ENCODE peak calls at places on chromosomes 6 and 20, in four cellular contexts. C, R, P and A are unnamed samples.

GRCh38 chr20:47349365-47350180 is 6.9 kb downstream of the ZMYND8 start:
- DNase-seq in C (no peak), R (no peak), P (no peak), A (no peak)

GRCh38 chr6:129312865-129313264 is 397.1 kb downstream of the ARHGAP18 start:
- DNase-seq in C (no peak), R (no peak), P (no peak), A (no peak)

GRCh38 chr20:10611357-10611756 is 62.4 kb downstream of the JAG1 start:
- DNase-seq in C (no peak), R (no peak), P (peak; percentile 35), A (no peak)

GRCh38 chr20:22452442-22453011 is 131.8 kb downstream of the FOXA2 start:
- DNase-seq in C (no peak), R (no peak), P (no peak), A (no peak)

GRCh38 chr6:10964684-10965083 is 77.8 kb downstream of the SYCP2L start:
- DNase-seq in C (no peak), R (no peak), P (no peak), A (no peak)

GRCh38 chr6:132968419-132968950 is 154.1 kb downstream of the RPS12 start:
- DNase-seq in C (no peak), R (no peak), P (no peak), A (no peak)

GRCh38 chr6:34664270-34664971 is 32.1 kb downstream of the ILRUN start:
- DNase-seq in C (no peak), R (no peak), P (no peak), A (no peak)

GRCh38 chr6:152124432-152125074 is 317.1 kb downstream of the ESR1 start:
- DNase-seq in C (peak; percentile 20), R (no peak), P (peak; percentile 54), A (no peak)

GRCh38 chr20:3121271-3121911 is 36.9 kb upstream of the AVP start:
- DNase-seq in C (no peak), R (no peak), P (no peak), A (no peak)

GRCh38 chr20:21326700-21327099 is 23.6 kb downstream of the XRN2 start:
- DNase-seq in C (no peak), R (no peak), P (no peak), A (no peak)

GRCh38 chr20:51760905-51761544 is 7.2 kb downstream of the ATP9A start:
- DNase-seq in C (no peak), R (no peak), P (no peak), A (no peak)

GRCh38 chr6:144075884-144076283 is 19.5 kb downstream of the SF3B5 start:
- DNase-seq in C (no peak), R (no peak), P (no peak), A (no peak)

GRCh38 chr6:144077881-144078280 is 17.5 kb downstream of the SF3B5 start:
- DNase-seq in C (no peak), R (no peak), P (no peak), A (no peak)

DNA sequence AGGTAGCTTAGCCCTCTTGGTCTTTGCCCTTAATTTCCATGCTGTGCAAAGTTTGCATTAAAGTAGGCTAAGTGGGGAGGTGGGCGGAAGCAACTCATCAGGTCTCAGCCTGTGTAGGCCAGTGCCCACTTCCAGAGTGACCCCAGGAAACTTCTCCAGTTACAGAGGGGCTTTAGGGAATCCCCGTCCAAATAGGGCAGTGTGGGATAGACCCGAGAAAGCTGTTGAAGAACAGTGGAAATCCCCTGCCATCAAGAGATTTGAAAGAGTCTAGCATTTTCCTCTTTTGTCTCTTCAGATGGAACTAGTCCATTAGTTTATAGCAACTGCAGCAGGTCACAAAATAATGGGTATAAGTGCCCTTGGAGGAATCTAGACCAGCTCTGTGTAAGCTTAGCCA is 20.2 kb downstream of the SF3B5 start:
- DNase-seq in C (no peak), R (no peak), P (no peak), A (no peak)
- H3K27me3 ChIP-seq in C (no peaks in the 10 kb centered on the region), R (no peaks in the 10 kb centered on the region), P (peaks cover 7% of the 10 kb centered on the region), A (no peaks in the 10 kb centered on the region)

DNA sequence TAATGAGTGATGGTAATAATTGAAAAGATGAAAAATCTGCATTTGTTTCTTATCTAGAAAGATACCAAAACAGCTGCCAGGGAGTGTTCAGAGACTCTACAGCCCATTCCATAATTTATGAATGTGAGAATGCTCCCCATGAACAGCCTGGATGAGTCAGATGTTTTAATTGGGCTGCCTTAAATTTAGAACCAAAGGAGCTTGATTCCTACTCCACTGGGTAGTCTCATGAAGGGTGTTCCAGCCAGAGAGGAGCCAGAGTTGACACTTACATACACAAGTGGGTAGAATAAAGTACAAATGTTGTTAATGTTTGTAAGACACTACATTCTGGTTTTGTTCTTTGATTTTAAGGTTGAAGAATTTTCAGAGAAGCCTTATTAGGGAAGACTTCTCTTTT is 158.7 kb upstream of the PRND start:
- DNase-seq in C (no peak), R (no peak), P (no peak), A (no peak)
- H3K4me3 ChIP-seq in C (no peak overlapping the region), R (no peak overlapping the region), P (no peak overlapping the region), A (no peak overlapping the region)

GRCh38 chr20:46273701-46274100 is 34.6 kb downstream of the CDH22 start:
- DNase-seq in C (no peak), R (no peak), P (no peak), A (no peak)
- H3K27me3 ChIP-seq in C (no peaks in the 10 kb centered on the region), R (peaks cover 63% of the 10 kb centered on the region), P (peaks cover 52% of the 10 kb centered on the region), A (no peaks in the 10 kb centered on the region)

DNA sequence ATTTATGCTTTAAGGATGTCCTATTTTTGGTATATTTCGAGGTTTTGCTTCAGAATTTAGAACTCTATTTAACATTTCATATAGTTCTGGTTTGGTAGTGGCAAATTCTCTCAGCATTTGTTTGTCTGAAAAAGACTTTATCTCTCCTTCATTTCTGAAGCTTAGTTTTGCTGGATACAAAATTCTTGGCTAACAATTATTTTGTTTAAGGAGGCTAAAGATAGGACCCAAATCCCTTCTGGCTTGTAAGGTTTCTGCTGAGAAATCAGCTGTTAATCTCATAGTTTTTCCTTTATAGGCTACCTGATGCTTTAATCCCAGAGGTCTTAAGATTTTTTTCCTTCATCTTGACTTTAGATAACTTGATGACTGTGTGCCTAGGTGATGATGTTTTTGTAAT is 162.7 kb upstream of the B3GAT2 start:
- DNase-seq in C (no peak), R (no peak), P (no peak), A (no peak)
- H3K4me3 ChIP-seq in C (no peak overlapping the region), R (no peak overlapping the region), P (no peak overlapping the region), A (no peak overlapping the region)

GRCh38 chr20:36372671-36373070 is 66.5 kb downstream of the DLGAP4 start:
- DNase-seq in C (no peak), R (no peak), P (no peak), A (no peak)
- H3K27me3 ChIP-seq in C (no peaks in the 10 kb centered on the region), R (peaks cover 4% of the 10 kb centered on the region), P (no peaks in the 10 kb centered on the region), A (no peaks in the 10 kb centered on the region)